ENCODE peak calls at places on chromosomes 16 and 17, in six cellular contexts. T, F, S, Z, K and Q are unnamed samples.

GRCh38 chr17:8161289-8162231 is 1.2 kb downstream of the VAMP2 start:
- DNase-seq in K (no peak), Z (no peak), T (no peak), F (peak; percentile 35), S (no peak), Q (no peak)

GRCh38 chr16:75271441-75272096 is 20.1 kb upstream of the BCAR1 start:
- DNase-seq in K (no peak), T (no peak), Z (no peak), S (no peak), F (no peak), Q (no peak)

GRCh38 chr17:28065706-28066105 is 23.2 kb downstream of the NLK start:
- DNase-seq in T (no peak), S (no peak), K (no peak), F (no peak), Z (no peak), Q (no peak)

GRCh38 chr17:16439867-16440351 is 24.5 kb downstream of the TRPV2 start:
- DNase-seq in S (no peak), T (no peak), F (no peak), K (no peak), Z (peak; percentile 29), Q (no peak)

GRCh38 chr17:39706921-39707337 is 7.1 kb downstream of the ERBB2 start:
- DNase-seq in T (no peak), F (no peak), K (no peak), Z (no peak), S (no peak), Q (no peak)

GRCh38 chr17:7885357-7886226 is 3.0 kb upstream of the CHD3 start:
- DNase-seq in F (peak; percentile 58), Z (peak; percentile 61), T (peak; percentile 59), S (no peak), K (no peak), Q (peak; percentile 51)

GRCh38 chr17:49519781-49520180 is 24.7 kb downstream of the NGFR start:
- DNase-seq in Z (no peak), S (no peak), T (no peak), F (peak; percentile 21), K (no peak), Q (no peak)

GRCh38 chr16:88582912-88583575 is 12.8 kb downstream of the ZC3H18 start:
- DNase-seq in K (no peak), F (no peak), S (no peak), Z (no peak), T (no peak), Q (no peak)

GRCh38 chr16:66131156-66131807 is 235.2 kb upstream of the CDH5 start:
- DNase-seq in F (no peak), K (no peak), Z (peak; percentile 64), T (no peak), S (no peak), Q (peak; percentile 34)

GRCh38 chr17:75238684-75239191 is 22.7 kb downstream of the GGA3 start:
- DNase-seq in Z (peak; percentile 71), T (peak; percentile 46), S (no peak), F (peak; percentile 85), K (peak; percentile 41), Q (peak; percentile 83)

GRCh38 chr17:42676424-42677011 is at the start of gene PLEKHH3:
- DNase-seq in S (no peak), Z (no peak), K (no peak), F (no peak), T (no peak), Q (no peak)

GRCh38 chr17:42286411-42287295 is 1.6 kb upstream of the STAT5A start:
- DNase-seq in F (peak; percentile 30), Z (peak; percentile 26), S (no peak), K (no peak), T (no peak), Q (peak; percentile 46)

GRCh38 chr17:77484096-77484495 is 343.3 kb downstream of the SEC14L1 start:
- DNase-seq in T (no peak), Z (no peak), F (no peak), S (no peak), K (no peak), Q (no peak)

GRCh38 chr17:49390548-49391324 is 23.9 kb downstream of the PHB1 start:
- DNase-seq in Z (peak; percentile 47), S (no peak), T (peak; percentile 41), K (peak; percentile 20), F (no peak), Q (no peak)

GRCh38 chr16:48318630-48319029 is 66.6 kb downstream of the SIAH1 start:
- DNase-seq in T (no peak), F (peak; percentile 81), K (peak; percentile 77), Z (peak; percentile 74), S (no peak), Q (peak; percentile 14)

GRCh38 chr16:50521246-50521900 is 26.8 kb upstream of the NKD1 start:
- DNase-seq in S (no peak), F (peak; percentile 21), K (no peak), T (no peak), Z (no peak), Q (no peak)

GRCh38 chr17:79821331-79822095 is 17.7 kb downstream of the CBX4 start:
- DNase-seq in Z (no peak), T (no peak), K (no peak), F (no peak), S (no peak), Q (no peak)

GRCh38 chr16:48317614-48318013 is 67.6 kb downstream of the SIAH1 start:
- DNase-seq in Z (peak; percentile 84), S (no peak), K (peak; percentile 50), F (no peak), T (no peak), Q (peak; percentile 19)

GRCh38 chr16:8370374-8371015 is 219.8 kb downstream of the TMEM114 start:
- DNase-seq in T (no peak), K (no peak), F (peak; percentile 46), Z (peak; percentile 9), S (no peak), Q (no peak)

GRCh38 chr16:81480856-81481821 is 36.5 kb downstream of the CMIP start:
- DNase-seq in F (no peak), K (peak; percentile 39), S (no peak), T (peak; percentile 74), Z (peak; percentile 83), Q (peak; percentile 28)

GRCh38 chr17:51018541-51018940 is 102.1 kb downstream of the SPAG9 start:
- DNase-seq in Z (no peak), K (no peak), F (no peak), T (no peak), S (no peak), Q (no peak)

GRCh38 chr17:55572599-55572998 is 61.3 kb upstream of the SMIM36 start:
- DNase-seq in K (no peak), Z (no peak), S (no peak), F (no peak), T (no peak), Q (no peak)

GRCh38 chr16:1287982-1288670 is 21.3 kb upstream of the UBE2I start:
- DNase-seq in K (no peak), T (no peak), F (no peak), Z (no peak), S (no peak), Q (peak; percentile 76)

GRCh38 chr17:59620518-59621259 is 994 bp downstream of the CLTC start:
- DNase-seq in Z (peak; percentile 54), F (peak; percentile 53), T (peak; percentile 48), K (no peak), S (no peak), Q (peak; percentile 34)

GRCh38 chr17:75869282-75870141 is 8.9 kb downstream of the TRIM47 start:
- DNase-seq in Z (peak; percentile 61), K (no peak), F (no peak), T (no peak), S (peak; percentile 60), Q (peak; percentile 76)

GRCh38 chr16:19210175-19210924 is 42.3 kb downstream of the SYT17 start:
- DNase-seq in F (no peak), S (no peak), Z (peak; percentile 14), T (no peak), K (no peak), Q (no peak)